ENCODE peak calls at places on chromosomes 5 and 9, in ten cellular contexts. T is GM06990, O is fibroblast of mammary gland, V is A549, I is neuronal stem cell, Z is MM.1S, H is fibroblast of pulmonary artery, X is HepG2, N is BJ, Y is AG04450. K is an unnamed sample.

GRCh38 chr9:120921751-120922181 is 4.8 kb downstream of the TRAF1 start:
- DNase-seq in Y (no peak), V (no peak), X (no peak), T (no peak), N (no peak), O (no peak), I (no peak), Z (no peak), H (no peak), K (no peak)

GRCh38 chr5:54095969-54096368 is 214.4 kb downstream of the ARL15 start:
- DNase-seq in X (no peak), Y (no peak), O (no peak), I (no peak), Z (no peak), N (no peak), V (no peak), H (no peak), T (no peak), K (no peak)

GRCh38 chr9:75855509-75855908 is 35.0 kb upstream of the PCSK5 start:
- DNase-seq in X (peak; percentile 13), Y (no peak), Z (peak; percentile 43), V (peak; percentile 25), I (no peak), N (no peak), H (peak; percentile 28), O (peak; percentile 35), T (no peak), K (peak; percentile 6)

GRCh38 chr5:172412724-172413260 is 41.5 kb downstream of the SH3PXD2B start:
- DNase-seq in O (peak; percentile 100), Y (peak; percentile 65), V (no peak), N (peak; percentile 97), I (no peak), X (no peak), T (peak; percentile 21), H (peak; percentile 98), Z (no peak), K (peak; percentile 98)

GRCh38 chr5:151238303-151238741 is 14.4 kb upstream of the CCDC69 start:
- DNase-seq in I (no peak), Y (no peak), T (peak; percentile 81), O (no peak), V (no peak), Z (peak; percentile 73), H (no peak), N (no peak), X (no peak), K (no peak)

GRCh38 chr9:92977279-92977678 is 30.0 kb downstream of the FGD3 start:
- DNase-seq in I (no peak), N (no peak), Z (no peak), O (no peak), H (no peak), Y (no peak), X (no peak), V (no peak), T (no peak), K (no peak)

GRCh38 chr9:99633260-99633659 is 188.4 kb upstream of the NR4A3 start:
- DNase-seq in Y (no peak), I (no peak), X (no peak), H (no peak), N (no peak), T (peak; percentile 36), Z (no peak), O (no peak), V (no peak), K (no peak)

GRCh38 chr9:99947395-99947794 is 40.9 kb downstream of the STX17 start:
- DNase-seq in T (no peak), I (no peak), X (no peak), O (no peak), H (peak; percentile 20), N (no peak), V (peak; percentile 7), Y (no peak), Z (no peak), K (no peak)

GRCh38 chr9:135190789-135191577 is 103.5 kb downstream of the OLFM1 start:
- DNase-seq in Z (no peak), N (no peak), T (no peak), H (no peak), O (no peak), X (no peak), I (no peak), Y (no peak), V (no peak), K (no peak)

GRCh38 chr9:135187365-135187764 is 99.9 kb downstream of the OLFM1 start:
- DNase-seq in X (no peak), O (no peak), H (no peak), Z (no peak), Y (no peak), T (no peak), I (no peak), N (no peak), V (no peak), K (no peak)

GRCh38 chr9:135189497-135189896 is 102.0 kb downstream of the OLFM1 start:
- DNase-seq in H (no peak), I (no peak), Z (no peak), Y (no peak), V (no peak), N (no peak), X (no peak), T (no peak), O (no peak), K (no peak)

GRCh38 chr9:135186248-135187164 is 99.0 kb downstream of the OLFM1 start:
- DNase-seq in N (no peak), H (no peak), V (no peak), T (no peak), I (no peak), O (no peak), Z (no peak), X (no peak), Y (no peak), K (no peak)

DNA sequence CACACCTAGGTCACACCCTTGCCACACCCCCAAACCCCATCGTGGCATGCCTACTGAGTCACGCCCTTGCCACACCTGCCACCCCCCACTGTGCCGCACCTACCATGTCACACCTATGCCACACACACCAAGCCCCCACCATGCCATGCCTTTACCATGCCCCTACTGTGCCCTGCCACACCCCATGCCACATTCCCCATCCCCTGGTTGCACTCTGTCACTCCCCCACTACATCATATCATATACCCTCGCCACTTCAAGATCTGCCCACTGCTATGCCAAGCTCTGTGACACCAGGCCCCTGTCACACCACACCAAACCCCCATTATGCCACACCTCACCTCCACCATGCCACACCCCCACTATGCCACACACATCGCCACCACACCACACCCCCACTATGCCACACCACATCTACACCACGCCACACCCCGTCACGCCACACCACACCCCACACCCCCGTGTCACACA is 101.2 kb downstream of the OLFM1 start:
- DNase-seq in Y (no peak), Z (no peak), O (no peak), X (no peak), H (no peak), I (no peak), T (no peak), V (no peak), N (no peak), K (no peak)
- H3K4me3 ChIP-seq in Y (no peak overlapping the region), Z (no peak overlapping the region), O (no peak overlapping the region), X (no peak overlapping the region), H (no peak overlapping the region), I (peak overlapping the region; percentile 53), T (no peak overlapping the region), V (no peak overlapping the region), N (no peak overlapping the region), K (no peak overlapping the region)

GRCh38 chr9:23554691-23555090 is 271.3 kb downstream of the ELAVL2 start:
- DNase-seq in Y (no peak), Z (no peak), T (no peak), O (no peak), X (no peak), H (no peak), N (no peak), I (no peak), V (no peak), K (no peak)

GRCh38 chr9:23557691-23558090 is 268.3 kb downstream of the ELAVL2 start:
- DNase-seq in O (no peak), X (no peak), V (no peak), T (no peak), H (no peak), N (no peak), I (no peak), Y (no peak), Z (no peak), K (peak; percentile 41)

GRCh38 chr9:23555849-23556248 is 270.2 kb downstream of the ELAVL2 start:
- DNase-seq in O (no peak), H (no peak), Y (no peak), T (no peak), X (no peak), Z (no peak), I (no peak), V (no peak), N (no peak), K (no peak)

GRCh38 chr9:23559522-23559921 is 266.5 kb downstream of the ELAVL2 start:
- DNase-seq in O (no peak), Z (no peak), X (no peak), Y (no peak), V (no peak), T (no peak), I (no peak), H (no peak), N (no peak), K (no peak)

DNA sequence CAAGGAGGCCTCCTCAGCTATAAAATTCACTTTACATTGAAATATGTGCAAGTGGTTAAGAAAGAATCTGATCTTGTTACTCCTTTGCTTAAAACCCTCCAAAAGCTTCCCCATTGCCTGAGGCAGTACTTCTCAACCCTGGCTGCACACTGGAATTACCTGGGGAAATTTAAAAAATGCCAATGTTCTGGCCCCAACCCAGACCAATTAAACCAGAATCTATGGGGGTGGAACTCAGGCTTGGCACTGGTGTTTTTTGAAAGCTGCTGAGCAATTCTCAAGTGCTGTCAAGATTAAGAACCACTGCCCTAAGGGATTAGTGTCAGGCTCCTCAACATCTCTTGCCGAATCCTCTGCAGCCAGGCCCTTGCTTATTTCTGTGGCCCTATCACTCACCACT is 269.6 kb downstream of the ELAVL2 start:
- DNase-seq in O (no peak), Y (no peak), X (no peak), V (no peak), N (no peak), T (no peak), Z (no peak), H (no peak), I (no peak), K (no peak)
- H3K4me3 ChIP-seq in O (no peak overlapping the region), Y (no peak overlapping the region), X (no peak overlapping the region), V (no peak overlapping the region), N (no peak overlapping the region), T (no peak overlapping the region), Z (no peak overlapping the region), H (no peak overlapping the region), I (no peak overlapping the region), K (no peak overlapping the region)

GRCh38 chr9:72883867-72884266 is 69.0 kb downstream of the ALDH1A1 start:
- DNase-seq in H (no peak), O (no peak), Z (no peak), I (no peak), T (no peak), Y (no peak), V (no peak), X (no peak), N (no peak), K (no peak)
- H3K4me3 ChIP-seq in H (no peak overlapping the region), O (no peak overlapping the region), Z (no peak overlapping the region), I (no peak overlapping the region), T (no peak overlapping the region), Y (no peak overlapping the region), V (no peak overlapping the region), X (no peak overlapping the region), N (no peak overlapping the region), K (no peak overlapping the region)

DNA sequence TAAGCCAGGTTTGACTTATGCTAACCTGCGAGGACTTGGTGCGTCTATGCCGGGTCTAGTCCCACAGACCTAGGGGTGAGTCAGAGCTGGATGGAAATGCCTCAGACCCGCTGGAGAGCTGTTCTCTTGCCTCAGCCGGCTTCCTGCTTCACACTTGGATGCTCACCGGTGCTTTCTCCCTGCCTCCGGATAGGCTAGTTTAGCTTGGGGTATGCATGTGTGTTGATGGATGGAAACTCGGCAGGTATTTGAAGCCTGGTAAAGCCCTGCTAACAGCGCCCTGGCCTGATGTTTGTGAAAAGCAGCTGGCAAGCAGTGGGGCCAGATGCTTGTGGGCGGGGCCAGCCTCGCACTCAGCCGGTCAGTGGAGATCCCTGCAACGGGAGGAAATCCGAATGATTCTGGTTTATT is 29.3 kb downstream of the PRRC2B start:
- DNase-seq in H (peak; percentile 83), O (peak; percentile 82), N (no peak), I (no peak), T (no peak), V (peak; percentile 56), X (no peak), Y (peak; percentile 71), Z (no peak), K (peak; percentile 67)
- H3K4me3 ChIP-seq in H (no peak overlapping the region), O (no peak overlapping the region), N (no peak overlapping the region), I (no peak overlapping the region), T (no peak overlapping the region), V (no peak overlapping the region), X (no peak overlapping the region), Y (peak overlapping the region; percentile 29), Z (no peak overlapping the region), K (no peak overlapping the region)